ENCODE peak calls at places on chromosomes 11 and 22, in five cellular contexts. M, R, L, I and S are unnamed samples.
A peak's percentile ranks its signal among the peaks of the same experiment; 100 is the strongest.

GRCh38 chr11:88377661-88378060 is 40.1 kb upstream of the CTSC start:
- DNase-seq in R (no peak), I (no peak), M (no peak), L (no peak), S (no peak)

GRCh38 chr11:111047376-111047775 is 198.1 kb upstream of the POU2AF2 start:
- DNase-seq in M (no peak), R (no peak), L (no peak), I (no peak), S (no peak)

GRCh38 chr11:114243461-114244372 is 52.5 kb upstream of the NNMT start:
- DNase-seq in L (peak; percentile 61), R (no peak), M (no peak), I (no peak), S (no peak)

GRCh38 chr22:43002198-43002577 is 12.8 kb downstream of the PACSIN2 start:
- DNase-seq in L (no peak), I (peak; percentile 58), R (no peak), M (no peak), S (no peak)

GRCh38 chr11:109849946-109850345 is 243.2 kb upstream of the ZC3H12C start:
- DNase-seq in M (no peak), L (no peak), I (no peak), R (no peak), S (no peak)

GRCh38 chr11:12543596-12544415 is 130.4 kb upstream of the TEAD1 start:
- DNase-seq in R (no peak), M (no peak), I (no peak), L (no peak), S (no peak)

GRCh38 chr11:129155745-129156144 is 36.4 kb downstream of the ARHGAP32 start:
- DNase-seq in M (no peak), I (no peak), L (no peak), R (no peak), S (no peak)

GRCh38 chr11:67301951-67302516 is 1.3 kb upstream of the SSH3 start:
- DNase-seq in L (peak; percentile 74), I (peak; percentile 61), M (no peak), R (peak; percentile 47), S (no peak)

GRCh38 chr11:107570015-107570414 is 4.5 kb upstream of the ALKBH8 start:
- DNase-seq in R (no peak), I (no peak), L (no peak), M (no peak), S (no peak)

GRCh38 chr11:36211735-36212430 is 77.3 kb downstream of the COMMD9 start:
- DNase-seq in M (no peak), L (no peak), R (no peak), I (no peak), S (no peak)

GRCh38 chr11:87437844-87438223 is 400.1 kb downstream of the TMEM135 start:
- DNase-seq in M (no peak), R (no peak), L (no peak), I (no peak), S (no peak)

GRCh38 chr11:123238297-123238696 is 43.2 kb upstream of the CLMP start:
- DNase-seq in I (no peak), M (no peak), R (peak; percentile 79), L (no peak), S (no peak)

GRCh38 chr22:23398701-23399366 is 181.3 kb downstream of the IGLL1 start:
- DNase-seq in L (no peak), R (peak; percentile 28), M (no peak), I (no peak), S (no peak)

GRCh38 chr22:49964136-49964492 is 3.5 kb downstream of the PIM3 start:
- DNase-seq in L (peak; percentile 55), M (peak; percentile 14), I (no peak), R (peak; percentile 55), S (no peak)

GRCh38 chr11:117627259-117627658 is 169.8 kb downstream of the DSCAML1 start:
- DNase-seq in R (no peak), L (no peak), M (no peak), I (no peak), S (no peak)

GRCh38 chr11:36455658-36456111 is 54.4 kb downstream of the TRAF6 start:
- DNase-seq in R (peak; percentile 94), L (peak; percentile 82), M (no peak), I (peak; percentile 98), S (no peak)

GRCh38 chr22:22877523-22878210 is 9.9 kb upstream of the IGLL5 start:
- DNase-seq in R (peak; percentile 72), M (no peak), I (peak; percentile 36), L (peak; percentile 63), S (peak; percentile 70)

GRCh38 chr11:65057526-65057925 is 827 bp downstream of the NAALADL1 start:
- DNase-seq in M (no peak), R (no peak), I (no peak), L (no peak), S (no peak)

GRCh38 chr22:39355080-39355479 is 5.3 kb downstream of the SYNGR1 start:
- DNase-seq in R (no peak), L (no peak), I (no peak), M (no peak), S (no peak)

GRCh38 chr11:66050581-66051231 is 1.5 kb upstream of the SF3B2 start:
- DNase-seq in I (no peak), L (no peak), M (no peak), R (no peak), S (no peak)

GRCh38 chr11:16126361-16126760 is 230.0 kb downstream of the SOX6 start:
- DNase-seq in I (peak; percentile 6), M (no peak), R (no peak), L (no peak), S (no peak)

GRCh38 chr11:4539603-4540219 is 5.3 kb upstream of the OR52M1 start:
- DNase-seq in L (peak; percentile 71), I (peak; percentile 45), M (no peak), R (peak; percentile 63), S (peak; percentile 22)

GRCh38 chr11:115775846-115776245 is 271.6 kb upstream of the CADM1 start:
- DNase-seq in I (no peak), M (no peak), L (no peak), R (no peak), S (no peak)

GRCh38 chr22:44427506-44428470 is 70.2 kb downstream of the RTL6 start:
- DNase-seq in R (no peak), L (no peak), I (no peak), M (no peak), S (no peak)

GRCh38 chr11:46553746-46554204 is 40.0 kb downstream of the AMBRA1 start:
- DNase-seq in M (no peak), L (no peak), R (no peak), I (no peak), S (no peak)

GRCh38 chr22:19056951-19057401 is 65.2 kb downstream of the DGCR2 start:
- DNase-seq in L (peak; percentile 36), R (no peak), M (no peak), I (no peak), S (no peak)

GRCh38 chr11:12767022-12767421 is 92.8 kb downstream of the TEAD1 start:
- DNase-seq in M (no peak), I (no peak), R (no peak), L (no peak), S (no peak)

GRCh38 chr11:8258289-8258688 is 5.4 kb downstream of the LMO1 start:
- DNase-seq in L (peak; percentile 50), R (peak; percentile 60), I (no peak), M (no peak), S (no peak)

GRCh38 chr11:535519-536454 is at the start of gene HRAS:
- DNase-seq in R (peak; percentile 96), M (peak; percentile 97), L (peak; percentile 95), I (peak; percentile 78), S (peak; percentile 96)

GRCh38 chr11:119094816-119095065 is 6.9 kb downstream of the DPAGT1 start:
- DNase-seq in R (peak; percentile 91), M (peak; percentile 84), I (peak; percentile 77), L (peak; percentile 93), S (peak; percentile 57)

GRCh38 chr11:117704416-117705150 is 92.4 kb downstream of the DSCAML1 start:
- DNase-seq in R (no peak), L (no peak), I (no peak), M (no peak), S (no peak)

GRCh38 chr11:123616505-123617198 is 37.8 kb downstream of the SCN3B start:
- DNase-seq in I (no peak), M (no peak), L (peak; percentile 96), R (no peak), S (no peak)

GRCh38 chr22:21816787-21817496 is 50.5 kb downstream of the MAPK1 start:
- DNase-seq in L (no peak), I (peak; percentile 80), R (no peak), M (peak; percentile 57), S (peak; percentile 16)

GRCh38 chr11:101586965-101587364 is 3.2 kb upstream of the TRPC6 start:
- DNase-seq in I (no peak), L (no peak), M (no peak), R (no peak), S (no peak)

GRCh38 chr11:101584651-101585050 is 844 bp upstream of the TRPC6 start:
- DNase-seq in L (no peak), R (no peak), M (no peak), I (no peak), S (no peak)

GRCh38 chr11:101583180-101584128 is at the start of gene TRPC6:
- DNase-seq in I (peak; percentile 25), R (peak; percentile 40), M (no peak), L (no peak), S (no peak)

GRCh38 chr11:101584129-101584515 is 315 bp upstream of the TRPC6 start:
- DNase-seq in I (no peak), L (no peak), M (no peak), R (no peak), S (no peak)

GRCh38 chr11:101582242-101583052 is 1.4 kb downstream of the TRPC6 start:
- DNase-seq in L (no peak), R (peak; percentile 36), M (no peak), I (peak; percentile 9), S (no peak)
- H3K36me3 ChIP-seq in L (no peaks in the 10 kb centered on the region), R (no peaks in the 10 kb centered on the region), M (no peaks in the 10 kb centered on the region), I (no peaks in the 10 kb centered on the region), S (no peaks in the 10 kb centered on the region)

GRCh38 chr11:134944131-134944530 is 532.1 kb upstream of the B3GAT1 start:
- DNase-seq in L (no peak), I (no peak), M (no peak), R (no peak), S (no peak)
- H3K36me3 ChIP-seq in L (no peaks in the 10 kb centered on the region), I (no peaks in the 10 kb centered on the region), M (no peaks in the 10 kb centered on the region), R (no peaks in the 10 kb centered on the region), S (no peaks in the 10 kb centered on the region)

GRCh38 chr22:41147722-41148121 is 55.3 kb downstream of the EP300 start:
- DNase-seq in I (no peak), R (no peak), L (no peak), M (no peak), S (no peak)
- H3K36me3 ChIP-seq in I (peaks cover 85% of the 10 kb centered on the region), R (peaks cover 9% of the 10 kb centered on the region), L (no peaks in the 10 kb centered on the region), M (peaks cover 30% of the 10 kb centered on the region), S (peaks cover 38% of the 10 kb centered on the region)

GRCh38 chr22:37830093-37830842 is 7.1 kb downstream of the GALR3 start:
- DNase-seq in M (no peak), I (no peak), R (no peak), L (no peak), S (no peak)

GRCh38 chr22:37827056-37827455 is 3.9 kb downstream of the GALR3 start:
- DNase-seq in L (no peak), M (no peak), R (no peak), I (no peak), S (no peak)

GRCh38 chr22:37831472-37831871 is 8.3 kb downstream of the GALR3 start:
- DNase-seq in R (no peak), I (no peak), L (no peak), M (no peak), S (no peak)

GRCh38 chr22:37832022-37832857 is 9.1 kb downstream of the GALR3 start:
- DNase-seq in M (no peak), I (no peak), R (no peak), L (no peak), S (no peak)
- H3K36me3 ChIP-seq in M (peaks cover 23% of the 10 kb centered on the region), I (peaks cover 51% of the 10 kb centered on the region), R (peaks cover 14% of the 10 kb centered on the region), L (no peaks in the 10 kb centered on the region), S (no peaks in the 10 kb centered on the region)